ENCODE peak calls at places on chromosomes 13 and 19, in six cellular contexts. A, Q, H, T, V and O are unnamed samples.

GRCh38 chr13:40402931-40403412 is 263.5 kb downstream of the FOXO1 start:
- DNase-seq in H (no peak), Q (peak; percentile 59), T (no peak), V (no peak), A (peak; percentile 42), O (peak; percentile 56)

GRCh38 chr13:80379245-80379644 is 38.3 kb upstream of the SPRY2 start:
- DNase-seq in H (no peak), V (no peak), Q (peak; percentile 85), T (no peak), A (no peak), O (peak; percentile 85)

GRCh38 chr13:63741029-63741813 is 2325.6 kb upstream of the PCDH20 start:
- DNase-seq in T (no peak), V (no peak), Q (no peak), A (no peak), H (peak; percentile 7), O (no peak)

GRCh38 chr19:38310279-38310670 is 5.5 kb downstream of the YIF1B start:
- DNase-seq in A (no peak), V (no peak), Q (no peak), T (no peak), H (no peak), O (no peak)

GRCh38 chr19:36244066-36244465 is 29.2 kb downstream of the ZNF146 start:
- DNase-seq in Q (no peak), V (no peak), T (no peak), H (no peak), A (no peak), O (no peak)

GRCh38 chr19:29752450-29753025 is 37.5 kb upstream of the C19orf12 start:
- DNase-seq in T (no peak), V (no peak), A (no peak), H (no peak), Q (no peak), O (no peak)

GRCh38 chr13:35832551-35832950 is 298.6 kb downstream of the DCLK1 start:
- DNase-seq in V (no peak), A (no peak), T (no peak), H (no peak), Q (no peak), O (no peak)

GRCh38 chr19:18717601-18718000 is 34.1 kb downstream of the CRTC1 start:
- DNase-seq in A (no peak), T (no peak), V (no peak), H (no peak), Q (no peak), O (no peak)

GRCh38 chr19:1168562-1168873 is 5.5 kb downstream of the SBNO2 start:
- DNase-seq in T (no peak), Q (no peak), V (no peak), A (no peak), H (no peak), O (no peak)

GRCh38 chr19:3788991-3789778 is 3.0 kb upstream of the MATK start:
- DNase-seq in V (no peak), T (no peak), A (no peak), Q (no peak), H (no peak), O (no peak)

GRCh38 chr13:95530178-95530577 is 22.3 kb upstream of the CLDN10 start:
- DNase-seq in A (no peak), H (peak; percentile 60), T (no peak), V (no peak), Q (peak; percentile 90), O (peak; percentile 72)

GRCh38 chr13:44470623-44471562 is 97.3 kb downstream of the SERP2 start:
- DNase-seq in A (no peak), V (no peak), Q (peak; percentile 50), T (no peak), H (no peak), O (peak; percentile 67)

GRCh38 chr13:21240586-21240985 is 64.1 kb downstream of the MRPL57 start:
- DNase-seq in H (no peak), T (peak; percentile 78), A (no peak), Q (peak; percentile 37), V (no peak), O (peak; percentile 56)

GRCh38 chr19:3949997-3950859 is 17.4 kb downstream of the NMRK2 start:
- DNase-seq in T (no peak), A (no peak), H (no peak), V (no peak), Q (no peak), O (no peak)

GRCh38 chr13:100497394-100497793 is 91.2 kb downstream of the GGACT start:
- DNase-seq in V (no peak), T (no peak), Q (no peak), H (no peak), A (no peak), O (no peak)

GRCh38 chr13:62088155-62088554 is 672.5 kb upstream of the PCDH20 start:
- DNase-seq in A (no peak), H (no peak), Q (no peak), V (no peak), T (no peak), O (no peak)

GRCh38 chr13:78600317-78600899 is 2.9 kb downstream of the POU4F1 start:
- DNase-seq in H (no peak), T (no peak), Q (no peak), A (no peak), V (no peak), O (no peak)

GRCh38 chr13:78601124-78601885 is 2.0 kb downstream of the POU4F1 start:
- DNase-seq in Q (no peak), V (no peak), H (no peak), A (no peak), T (no peak), O (no peak)

GRCh38 chr13:78601886-78602560 is 1.3 kb downstream of the POU4F1 start:
- DNase-seq in A (no peak), Q (no peak), H (no peak), T (no peak), V (no peak), O (no peak)

GRCh38 chr13:78603240-78603947 is at the start of gene POU4F1:
- DNase-seq in A (peak; percentile 82), H (no peak), V (no peak), T (no peak), Q (no peak), O (no peak)

GRCh38 chr13:78602561-78603239 is 652 bp downstream of the POU4F1 start:
- DNase-seq in Q (no peak), H (no peak), T (no peak), A (no peak), V (no peak), O (no peak)
- H3K4me3 ChIP-seq in Q (no peak overlapping the region), H (no peak overlapping the region), T (no peak overlapping the region), A (no peak overlapping the region), V (peak overlapping the region; percentile 40), O (no peak overlapping the region)

GRCh38 chr19:49954933-49955332 is 6.0 kb downstream of the SIGLEC11 start:
- DNase-seq in A (peak; percentile 36), Q (no peak), T (no peak), H (peak; percentile 72), V (no peak), O (no peak)

GRCh38 chr19:49953376-49953775 is 7.6 kb downstream of the SIGLEC11 start:
- DNase-seq in V (no peak), Q (no peak), A (peak; percentile 11), H (no peak), T (no peak), O (no peak)

GRCh38 chr19:49956113-49956491 is 4.9 kb downstream of the SIGLEC11 start:
- DNase-seq in T (no peak), H (no peak), Q (no peak), V (no peak), A (no peak), O (no peak)

GRCh38 chr19:49954092-49954825 is 6.7 kb downstream of the SIGLEC11 start:
- DNase-seq in H (peak; percentile 21), Q (no peak), T (no peak), A (peak; percentile 29), V (no peak), O (no peak)

DNA sequence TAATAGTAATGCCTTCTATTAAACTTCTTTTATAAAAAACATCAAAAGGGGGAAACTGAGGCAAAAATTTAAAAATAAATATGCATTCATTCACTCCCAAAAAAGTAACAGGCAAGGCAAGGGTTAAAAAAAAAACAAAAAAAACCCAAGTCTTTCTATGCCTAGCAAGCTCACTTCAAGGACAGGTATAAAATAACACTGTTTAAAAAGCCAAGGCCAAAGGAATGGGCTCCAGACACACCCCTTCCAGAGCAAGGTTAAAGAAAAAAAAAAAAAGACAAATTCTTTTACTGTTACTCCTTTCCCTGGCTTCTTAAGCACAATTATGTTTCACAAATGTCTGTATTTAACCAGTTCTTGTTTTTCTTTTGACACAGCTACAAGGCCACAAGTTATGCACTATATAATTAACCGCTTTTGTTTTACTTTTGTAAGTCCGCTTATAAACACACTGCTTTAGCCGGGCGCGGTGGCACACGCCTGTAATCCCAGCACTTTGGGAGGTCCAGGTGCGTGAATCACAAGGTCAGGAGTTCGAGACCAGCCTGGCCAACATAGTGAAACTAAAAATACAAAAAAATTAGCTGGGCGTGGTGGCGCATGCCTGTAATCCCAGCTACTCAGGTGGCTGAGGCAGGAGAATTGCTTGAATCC is 3.6 kb downstream of the SIGLEC11 start:
- DNase-seq in T (no peak), A (peak; percentile 27), V (no peak), Q (no peak), H (no peak), O (no peak)
- H3K4me3 ChIP-seq in T (no peak overlapping the region), A (no peak overlapping the region), V (no peak overlapping the region), Q (no peak overlapping the region), H (no peak overlapping the region), O (no peak overlapping the region)

DNA sequence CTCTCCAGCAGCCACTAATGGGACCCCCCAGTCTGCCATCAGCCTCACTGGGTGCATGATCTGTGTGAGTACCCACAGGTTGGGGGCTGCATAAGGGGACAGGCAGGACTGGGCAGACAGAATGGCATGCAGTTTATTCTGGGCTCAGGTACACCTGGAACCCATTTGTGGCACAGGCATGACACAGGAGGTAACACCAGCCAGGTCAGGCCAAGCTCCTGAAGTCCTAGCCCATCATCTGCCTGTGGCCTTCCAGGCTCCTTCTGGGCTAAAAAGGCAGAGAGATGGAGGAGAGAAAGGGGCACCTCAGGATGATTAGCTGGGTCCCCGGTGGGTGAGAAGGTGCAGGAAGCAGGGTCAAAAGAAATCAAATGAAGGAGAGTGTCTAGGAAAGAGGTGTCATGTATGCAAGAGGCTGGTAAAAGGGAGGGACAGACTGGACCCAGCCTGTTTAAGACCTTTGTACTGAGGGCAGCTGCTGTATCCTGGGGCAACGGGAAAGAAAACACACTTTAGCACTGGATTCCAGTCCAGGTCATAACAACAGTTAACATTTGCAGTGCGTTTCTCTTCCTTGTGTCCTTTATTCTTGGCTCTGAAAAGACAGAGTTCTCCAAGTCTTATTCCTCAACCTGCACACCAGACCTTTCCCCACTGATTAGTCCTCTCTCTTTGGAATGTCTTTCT is 20.2 kb upstream of the DGKH start:
- DNase-seq in A (peak; percentile 61), V (no peak), Q (no peak), H (no peak), T (no peak), O (no peak)
- H3K4me3 ChIP-seq in A (no peak overlapping the region), V (no peak overlapping the region), Q (no peak overlapping the region), H (no peak overlapping the region), T (no peak overlapping the region), O (no peak overlapping the region)

GRCh38 chr13:30685320-30685859 is 50.0 kb upstream of the ALOX5AP start:
- DNase-seq in V (no peak), T (no peak), H (no peak), A (no peak), Q (no peak), O (no peak)

GRCh38 chr13:30692108-30692507 is 43.2 kb upstream of the ALOX5AP start:
- DNase-seq in H (no peak), A (no peak), V (no peak), T (no peak), Q (no peak), O (no peak)

GRCh38 chr13:30685987-30686386 is 49.4 kb upstream of the ALOX5AP start:
- DNase-seq in Q (peak; percentile 26), H (no peak), A (no peak), V (no peak), T (no peak), O (no peak)

GRCh38 chr13:30689752-30690151 is 45.6 kb upstream of the ALOX5AP start:
- DNase-seq in T (no peak), Q (no peak), A (no peak), V (no peak), H (no peak), O (no peak)

GRCh38 chr13:30690282-30691188 is 44.8 kb upstream of the ALOX5AP start:
- DNase-seq in V (no peak), T (peak; percentile 96), A (peak; percentile 75), H (no peak), Q (peak; percentile 23), O (no peak)
- H3K4me3 ChIP-seq in V (peak overlapping the region; percentile 20), T (peak overlapping the region; percentile 37), A (no peak overlapping the region), H (no peak overlapping the region), Q (peak overlapping the region; percentile 66), O (no peak overlapping the region)